ENCODE peak calls at places on chromosomes 12 and 14, in four cellular contexts. X, Z, F and I are unnamed samples.
A peak's percentile ranks its signal among the peaks of the same experiment; 100 is the strongest.

GRCh38 chr12:8992086-8992409 is 2.7 kb downstream of the KLRG1 start:
- DNase-seq in F (no peak), Z (no peak), X (no peak), I (no peak)

GRCh38 chr12:1553546-1553945 is 40.8 kb downstream of the FBXL14 start:
- DNase-seq in Z (no peak), F (no peak), X (no peak), I (no peak)

GRCh38 chr12:53696285-53696654 is 20.4 kb upstream of the ATP5MC2 start:
- DNase-seq in F (no peak), Z (peak; percentile 44), X (peak; percentile 90), I (no peak)

GRCh38 chr12:6613776-6614512 is 6.8 kb upstream of the CHD4 start:
- DNase-seq in Z (peak; percentile 85), F (peak; percentile 94), X (peak; percentile 92), I (peak; percentile 84)

GRCh38 chr14:20456971-20457370 is 1.9 kb downstream of the APEX1 start:
- DNase-seq in Z (no peak), F (no peak), X (no peak), I (no peak)

GRCh38 chr14:97640031-97640430 is 842.8 kb downstream of the VRK1 start:
- DNase-seq in Z (no peak), X (no peak), F (no peak), I (no peak)

GRCh38 chr12:120394483-120395367 is 25.8 kb upstream of the MSI1 start:
- DNase-seq in F (no peak), X (no peak), Z (no peak), I (peak; percentile 29)

GRCh38 chr14:35438910-35439713 is 34.6 kb upstream of the NFKBIA start:
- DNase-seq in X (no peak), F (no peak), Z (no peak), I (no peak)

GRCh38 chr12:1360812-1361211 is 233.6 kb downstream of the FBXL14 start:
- DNase-seq in Z (no peak), F (no peak), X (peak; percentile 73), I (no peak)

GRCh38 chr12:2456813-2457186 is 338.0 kb upstream of the FKBP4 start:
- DNase-seq in Z (no peak), F (no peak), X (no peak), I (no peak)

GRCh38 chr12:56007148-56007891 is 10.2 kb downstream of the SUOX start:
- DNase-seq in X (peak; percentile 85), Z (peak; percentile 70), F (peak; percentile 48), I (peak; percentile 86)

GRCh38 chr12:14187966-14188365 is 177.5 kb upstream of the ATF7IP start:
- DNase-seq in X (no peak), F (no peak), Z (no peak), I (no peak)

GRCh38 chr14:102592969-102593840 is 756 bp downstream of the RCOR1 start:
- DNase-seq in Z (peak; percentile 38), F (no peak), X (no peak), I (peak; percentile 54)

GRCh38 chr12:13230500-13230899 is 34.0 kb downstream of the EMP1 start:
- DNase-seq in Z (no peak), X (no peak), F (no peak), I (no peak)

GRCh38 chr12:95646781-95647184 is 95.5 kb upstream of the USP44 start:
- DNase-seq in Z (no peak), X (peak; percentile 77), F (peak; percentile 93), I (no peak)

GRCh38 chr12:27934278-27934677 is 38.3 kb downstream of the PTHLH start:
- DNase-seq in X (no peak), F (no peak), Z (no peak), I (no peak)

GRCh38 chr12:22986997-22987396 is 362.0 kb downstream of the ETNK1 start:
- DNase-seq in F (no peak), X (no peak), Z (no peak), I (no peak)

DNA sequence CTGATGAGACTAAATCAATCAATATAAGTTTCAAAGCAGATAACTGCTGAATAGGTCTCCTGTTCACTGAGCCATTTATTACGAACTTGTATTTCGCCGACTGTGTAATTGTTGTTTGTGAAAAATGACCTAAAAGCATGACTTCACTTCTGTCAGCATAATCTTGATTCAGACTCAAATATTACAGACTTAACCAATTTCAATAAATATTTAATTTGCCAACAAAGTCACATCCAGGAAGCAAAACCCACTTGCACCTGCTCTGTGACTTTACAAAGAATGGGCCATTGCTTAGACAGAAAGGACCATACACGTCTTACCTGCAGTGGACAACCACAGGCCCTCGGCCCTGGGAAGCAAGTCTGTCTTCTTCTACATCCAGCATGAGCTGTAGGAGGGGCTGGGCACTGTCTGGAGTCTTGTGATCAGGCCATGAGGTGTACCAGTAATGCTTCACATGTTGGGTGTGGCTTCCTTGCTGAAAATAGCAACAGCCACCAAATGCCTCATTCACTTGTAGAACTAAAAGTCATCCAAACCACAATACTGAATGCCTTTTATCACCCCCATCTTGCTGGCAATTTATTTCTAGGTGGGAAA is 23.5 kb upstream of the PTPRB start:
- DNase-seq in Z (no peak), F (peak; percentile 39), X (peak; percentile 94), I (no peak)
- TF ChIP-seq CTCF in Z (no peak), F (no peak), X (no peak), I (no peak)

GRCh38 chr14:23362200-23362599 is 2.8 kb downstream of the EFS start:
- DNase-seq in X (no peak), F (no peak), Z (no peak), I (peak; percentile 46)
- TF ChIP-seq CTCF in X (peak; percentile 51), F (peak; percentile 35), Z (peak; percentile 43), I (no peak)

DNA sequence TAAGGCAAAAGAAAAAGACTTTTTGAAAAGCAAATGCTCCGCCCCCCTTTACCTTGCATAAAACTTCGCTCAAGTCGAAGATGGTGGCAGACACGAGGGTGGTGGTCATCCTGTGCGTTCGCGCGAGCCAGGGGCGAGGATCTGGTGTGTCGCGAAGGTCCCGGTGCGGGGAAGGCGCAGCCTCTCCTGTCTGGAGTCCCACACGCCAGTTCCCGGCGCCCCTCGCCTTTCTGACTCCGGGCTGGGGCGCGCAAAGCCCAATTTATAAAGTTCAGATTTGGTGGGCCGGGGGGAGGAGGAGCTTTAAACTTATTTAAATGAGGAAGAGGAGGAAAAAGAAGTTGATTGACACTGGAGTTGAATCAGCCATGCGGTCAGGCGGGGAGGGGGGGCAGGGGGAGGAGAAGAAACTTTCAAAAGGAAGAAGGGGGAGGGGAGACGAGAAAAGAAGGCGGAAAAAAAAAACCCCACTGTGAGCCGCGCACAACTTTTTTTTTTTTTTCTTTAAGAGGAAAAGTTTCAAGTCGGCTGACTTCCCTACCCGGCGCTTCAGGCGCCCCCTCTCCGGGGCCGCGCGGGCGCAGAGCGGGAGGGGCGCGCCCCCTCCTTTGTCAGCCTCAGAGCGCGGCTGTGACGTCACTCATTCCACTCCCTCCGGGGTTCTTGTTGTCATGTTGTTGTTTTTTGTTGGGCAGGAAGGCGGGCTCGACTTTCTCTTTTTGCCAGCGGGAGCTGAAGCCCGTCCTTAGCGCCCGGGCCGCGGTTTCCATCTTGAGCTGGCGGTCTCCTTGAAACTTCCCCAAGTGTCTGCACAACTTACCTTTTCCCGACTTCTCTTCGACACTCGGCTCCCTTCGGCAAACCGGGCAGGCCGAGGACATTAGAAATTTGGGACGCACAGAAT is at the start of gene ZFP36L1:
- DNase-seq in X (peak; percentile 85), Z (peak; percentile 92), F (peak; percentile 91), I (peak; percentile 39)
- TF ChIP-seq CTCF in X (no peak), Z (no peak), F (no peak), I (no peak)

GRCh38 chr12:5154091-5154490 is 110.4 kb downstream of the KCNA5 start:
- DNase-seq in F (no peak), X (no peak), Z (no peak), I (peak; percentile 52)
- TF ChIP-seq CTCF in F (no peak), X (no peak), Z (no peak), I (no peak)

GRCh38 chr14:98724734-98725133 is 547.3 kb downstream of the BCL11B start:
- DNase-seq in F (no peak), Z (no peak), X (no peak), I (no peak)

GRCh38 chr14:98725196-98725595 is 546.8 kb downstream of the BCL11B start:
- DNase-seq in Z (no peak), F (no peak), X (no peak), I (no peak)

GRCh38 chr14:98726585-98727405 is 545.2 kb downstream of the BCL11B start:
- DNase-seq in X (no peak), F (no peak), Z (no peak), I (no peak)

GRCh38 chr14:98728024-98728423 is 544.0 kb downstream of the BCL11B start:
- DNase-seq in F (no peak), X (no peak), Z (no peak), I (no peak)

GRCh38 chr14:98725676-98726075 is 546.3 kb downstream of the BCL11B start:
- DNase-seq in Z (no peak), X (no peak), F (no peak), I (no peak)
- TF ChIP-seq CTCF in Z (no peak), X (no peak), F (no peak), I (no peak)

GRCh38 chr12:47160296-47161244 is 80.8 kb upstream of the AMIGO2 start:
- DNase-seq in X (peak; percentile 47), Z (no peak), F (no peak), I (no peak)

GRCh38 chr12:47166365-47166764 is 86.6 kb upstream of the AMIGO2 start:
- DNase-seq in F (no peak), Z (no peak), X (no peak), I (no peak)

GRCh38 chr12:47165934-47166333 is 86.2 kb upstream of the AMIGO2 start:
- DNase-seq in X (no peak), Z (no peak), F (no peak), I (no peak)

GRCh38 chr12:47164116-47164515 is 84.4 kb upstream of the AMIGO2 start:
- DNase-seq in X (no peak), Z (no peak), F (no peak), I (no peak)

GRCh38 chr12:47164730-47165439 is 85.1 kb upstream of the AMIGO2 start:
- DNase-seq in F (peak; percentile 74), X (no peak), Z (no peak), I (no peak)
- TF ChIP-seq CTCF in F (no peak), X (no peak), Z (peak; percentile 15), I (no peak)

DNA sequence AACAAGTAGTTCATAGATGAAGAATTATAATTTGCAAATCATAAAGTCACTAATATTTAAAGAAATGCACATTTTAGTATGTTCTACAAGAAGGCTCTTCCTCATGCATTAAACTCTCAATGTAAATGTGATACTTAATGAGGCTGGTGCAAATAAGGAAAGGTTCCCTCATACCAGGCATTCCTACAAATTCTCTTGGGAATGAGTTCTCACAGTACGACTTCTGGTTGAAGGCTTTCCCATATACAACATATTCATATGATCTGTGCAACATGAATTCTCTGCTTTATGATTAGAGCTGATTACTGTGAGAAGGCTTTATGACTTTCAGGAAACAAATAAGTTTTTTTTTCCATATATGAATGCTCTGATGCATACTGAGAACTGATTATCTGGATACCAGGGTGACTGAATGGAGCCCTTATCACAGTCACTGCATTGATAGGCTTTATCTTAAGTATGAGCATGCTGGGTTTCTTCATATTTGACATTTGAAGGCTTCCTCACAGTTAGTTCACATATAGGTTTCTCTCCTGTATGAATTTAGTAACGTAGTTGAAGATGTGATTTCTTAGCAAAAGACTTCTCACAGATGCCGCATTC is 293.9 kb downstream of the RAD51B start:
- DNase-seq in F (no peak), Z (no peak), X (no peak), I (no peak)
- TF ChIP-seq CTCF in F (no peak), Z (no peak), X (no peak), I (no peak)